ENCODE peak calls at places on chromosome 4, in nine cellular contexts. A is fibroblast of the aortic adventitia; X is upper lobe of right lung; I is epithelial cell of proximal tubule; C is CD4-positive, alpha-beta T cell; K is ovary; Y is WTC11; T is stomach; M is uterus. L is an unnamed sample.

GRCh38 chr4:33395731-33396485 is 2675.7 kb downstream of the PCDH7 start:
- DNase-seq in A (no peak), X (no peak), I (no peak), C (no peak), K (no peak), Y (no peak), T (no peak), M (no peak), L (no peak)

GRCh38 chr4:52657630-52658501 is 1.2 kb downstream of the USP46 start:
- DNase-seq in A (peak; percentile 48), X (no peak), I (no peak), C (no peak), K (peak; percentile 33), Y (peak; percentile 58), T (peak; percentile 28), M (no peak), L (no peak)

GRCh38 chr4:10115271-10115656 is 1.3 kb downstream of the WDR1 start:
- DNase-seq in A (peak; percentile 60), X (no peak), I (no peak), C (no peak), K (no peak), Y (no peak), T (no peak), M (no peak), L (no peak)

GRCh38 chr4:168619266-168619631 is 122.4 kb downstream of the PALLD start:
- DNase-seq in A (no peak), X (no peak), I (no peak), C (no peak), K (no peak), Y (no peak), T (no peak), M (no peak), L (no peak)

GRCh38 chr4:97984545-97985131 is 158.6 kb downstream of the STPG2 start:
- DNase-seq in A (no peak), X (no peak), I (no peak), C (no peak), K (no peak), Y (peak; percentile 32), T (no peak), M (no peak), L (no peak)

GRCh38 chr4:105357258-105357657 is 116.6 kb downstream of the PPA2 start:
- DNase-seq in A (no peak), X (no peak), I (no peak), C (no peak), K (no peak), Y (no peak), T (no peak), M (no peak), L (no peak)

GRCh38 chr4:184805462-184806245 is 20.1 kb downstream of the ACSL1 start:
- DNase-seq in A (no peak), X (peak; percentile 92), I (no peak), C (no peak), K (peak; percentile 11), Y (no peak), T (peak; percentile 82), M (no peak), L (no peak)

GRCh38 chr4:29900336-29900735 is 819.8 kb upstream of the PCDH7 start:
- DNase-seq in A (no peak), X (no peak), I (no peak), C (no peak), K (no peak), Y (no peak), T (no peak), M (no peak), L (no peak)

GRCh38 chr4:21470531-21470930 is 478.0 kb downstream of the KCNIP4 start:
- DNase-seq in A (peak; percentile 5), X (no peak), I (no peak), C (no peak), K (no peak), Y (no peak), T (no peak), M (no peak), L (no peak)

GRCh38 chr4:112377701-112378620 is 80.8 kb downstream of the ALPK1 start:
- DNase-seq in A (no peak), X (no peak), I (no peak), C (no peak), K (no peak), Y (no peak), T (no peak), M (no peak), L (no peak)

DNA sequence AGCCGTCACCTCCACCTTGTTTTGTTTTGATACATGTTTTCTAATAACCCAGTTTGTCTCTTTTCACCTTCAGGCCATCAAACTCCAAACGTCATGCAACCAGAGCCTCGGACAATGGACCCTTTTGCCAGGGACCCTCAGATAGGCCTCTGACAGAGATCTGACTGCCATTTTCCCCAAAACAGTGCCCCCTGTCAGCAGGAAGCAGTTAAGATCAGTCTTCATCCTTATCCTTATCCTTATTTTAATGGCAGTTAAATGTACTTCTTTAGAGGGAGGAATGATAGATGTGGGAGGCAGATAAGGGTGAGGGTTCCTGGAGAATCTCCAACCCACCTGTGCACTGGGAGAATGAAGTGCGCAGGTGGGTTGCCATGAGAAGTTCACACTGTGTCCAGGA is 135.7 kb downstream of the ANAPC10 start:
- DNase-seq in A (no peak), X (no peak), I (no peak), C (no peak), K (no peak), Y (peak; percentile 14), T (no peak), M (no peak), L (no peak)
- TF ChIP-seq CTCF in A (no peak), X (no peak), I (no peak), C (no peak), K (no peak), Y (no peak), T (no peak), M (no peak), L (no peak)

GRCh38 chr4:70703695-70704332 is 15.5 kb downstream of the UTP3 start:
- DNase-seq in A (peak; percentile 68), X (no peak), I (peak; percentile 93), C (peak; percentile 3), K (no peak), Y (no peak), T (no peak), M (no peak), L (no peak)

GRCh38 chr4:70705856-70706461 is 15.8 kb upstream of the RUFY3 start:
- DNase-seq in A (no peak), X (no peak), I (no peak), C (no peak), K (peak; percentile 17), Y (no peak), T (no peak), M (no peak), L (no peak)

GRCh38 chr4:70705146-70705855 is 16.5 kb upstream of the RUFY3 start:
- DNase-seq in A (peak; percentile 49), X (peak; percentile 94), I (no peak), C (peak; percentile 61), K (peak; percentile 66), Y (peak; percentile 78), T (peak; percentile 63), M (peak; percentile 71), L (peak; percentile 88)

GRCh38 chr4:70706516-70706915 is 15.2 kb upstream of the RUFY3 start:
- DNase-seq in A (no peak), X (no peak), I (no peak), C (no peak), K (no peak), Y (no peak), T (no peak), M (no peak), L (no peak)

GRCh38 chr4:70704333-70705145 is 16.2 kb downstream of the UTP3 start:
- DNase-seq in A (peak; percentile 56), X (peak; percentile 95), I (no peak), C (peak; percentile 47), K (peak; percentile 84), Y (peak; percentile 92), T (peak; percentile 82), M (peak; percentile 82), L (peak; percentile 90)
- TF ChIP-seq CTCF in A (peak; percentile 33), X (peak; percentile 29), I (peak; percentile 44), C (peak; percentile 27), K (no peak), Y (no peak), T (no peak), M (peak; percentile 37), L (peak; percentile 47)

GRCh38 chr4:176475091-176475490 is 155.3 kb downstream of the SPCS3 start:
- DNase-seq in A (peak; percentile 38), X (no peak), I (no peak), C (no peak), K (no peak), Y (no peak), T (no peak), M (no peak), L (no peak)

GRCh38 chr4:176479745-176480144 is 160.0 kb downstream of the SPCS3 start:
- DNase-seq in A (no peak), X (no peak), I (no peak), C (no peak), K (no peak), Y (no peak), T (no peak), M (no peak), L (no peak)

GRCh38 chr4:176482972-176483371 is 163.2 kb downstream of the SPCS3 start:
- DNase-seq in A (no peak), X (no peak), I (no peak), C (no peak), K (no peak), Y (no peak), T (no peak), M (no peak), L (no peak)

GRCh38 chr4:176478076-176478475 is 158.3 kb downstream of the SPCS3 start:
- DNase-seq in A (peak; percentile 73), X (no peak), I (no peak), C (no peak), K (no peak), Y (no peak), T (no peak), M (no peak), L (no peak)
- TF ChIP-seq CTCF in A (no peak), X (no peak), I (no peak), C (no peak), K (no peak), Y (no peak), T (no peak), M (no peak), L (no peak)

GRCh38 chr4:4408576-4409335 is 21.9 kb downstream of the NSG1 start:
- DNase-seq in A (no peak), X (no peak), I (no peak), C (no peak), K (no peak), Y (no peak), T (no peak), M (no peak), L (no peak)

GRCh38 chr4:4409416-4410115 is 22.7 kb downstream of the NSG1 start:
- DNase-seq in A (no peak), X (no peak), I (no peak), C (no peak), K (no peak), Y (no peak), T (no peak), M (no peak), L (no peak)

GRCh38 chr4:4406455-4407298 is 19.8 kb downstream of the NSG1 start:
- DNase-seq in A (no peak), X (no peak), I (no peak), C (no peak), K (no peak), Y (no peak), T (no peak), M (no peak), L (no peak)

GRCh38 chr4:4408132-4408523 is 21.2 kb downstream of the NSG1 start:
- DNase-seq in A (no peak), X (no peak), I (no peak), C (no peak), K (no peak), Y (no peak), T (no peak), M (no peak), L (no peak)

GRCh38 chr4:4407299-4408131 is 20.6 kb downstream of the NSG1 start:
- DNase-seq in A (no peak), X (no peak), I (no peak), C (no peak), K (no peak), Y (no peak), T (no peak), M (no peak), L (no peak)
- TF ChIP-seq CTCF in A (no peak), X (no peak), I (no peak), C (no peak), K (no peak), Y (no peak), T (no peak), M (no peak), L (no peak)